ENCODE peak calls at places on chromosomes 1 and 21, in six cellular contexts. J, Q, T, C, F and K are unnamed samples.
A peak's percentile ranks its signal among the peaks of the same experiment; 100 is the strongest.

GRCh38 chr21:28871388-28872015 is 121.2 kb downstream of the LTN1 start:
- DNase-seq in Q (no peak), T (no peak), C (no peak), J (no peak), F (no peak), K (no peak)

GRCh38 chr1:34831721-34832246 is 27.8 kb downstream of the SMIM12 start:
- DNase-seq in J (no peak), F (no peak), C (no peak), Q (no peak), T (no peak), K (no peak)

GRCh38 chr21:41766883-41767605 is at the start of gene RIPK4:
- DNase-seq in J (peak; percentile 76), C (no peak), F (peak; percentile 19), Q (peak; percentile 90), T (peak; percentile 44), K (peak; percentile 91)

GRCh38 chr1:85611856-85612255 is 31.3 kb downstream of the CCN1 start:
- DNase-seq in J (peak; percentile 70), T (no peak), Q (no peak), F (no peak), C (no peak), K (no peak)

GRCh38 chr1:235138821-235139220 is 10.2 kb upstream of the TOMM20 start:
- DNase-seq in F (no peak), T (no peak), Q (no peak), J (no peak), C (no peak), K (no peak)

GRCh38 chr1:205811660-205812059 is 1.3 kb downstream of the SLC41A1 start:
- DNase-seq in F (no peak), Q (no peak), C (peak; percentile 81), J (no peak), T (no peak), K (no peak)

GRCh38 chr1:233240839-233241682 is 54.5 kb downstream of the PCNX2 start:
- DNase-seq in T (no peak), F (no peak), J (peak; percentile 8), C (peak; percentile 51), Q (peak; percentile 38), K (peak; percentile 53)

GRCh38 chr1:22327411-22327810 is 124.2 kb upstream of the ZBTB40 start:
- DNase-seq in J (no peak), C (no peak), F (no peak), T (no peak), Q (no peak), K (no peak)

GRCh38 chr21:35088235-35088865 is 39.2 kb upstream of the RUNX1 start:
- DNase-seq in T (no peak), F (no peak), J (no peak), C (no peak), Q (no peak), K (no peak)

GRCh38 chr1:118711356-118711755 is 276.8 kb downstream of the TBX15 start:
- DNase-seq in Q (no peak), T (no peak), F (no peak), C (no peak), J (no peak), K (peak; percentile 32)

GRCh38 chr1:155255243-155256100 is at the start of gene ENTREP3:
- DNase-seq in J (peak; percentile 63), Q (peak; percentile 95), F (no peak), C (peak; percentile 94), T (peak; percentile 61), K (peak; percentile 96)

GRCh38 chr1:15931884-15932283 is 44.0 kb downstream of the ZBTB17 start:
- DNase-seq in F (no peak), T (no peak), J (no peak), C (no peak), Q (no peak), K (no peak)

GRCh38 chr1:239979469-239979868 is 112.2 kb upstream of the FMN2 start:
- DNase-seq in J (no peak), Q (no peak), C (no peak), T (no peak), F (no peak), K (peak; percentile 25)

GRCh38 chr1:55547441-55547840 is 332.3 kb upstream of the USP24 start:
- DNase-seq in F (no peak), T (no peak), J (no peak), Q (no peak), C (no peak), K (no peak)

GRCh38 chr21:29849735-29850176 is 90.0 kb downstream of the GRIK1 start:
- DNase-seq in J (peak; percentile 30), T (peak; percentile 33), F (peak; percentile 8), Q (peak; percentile 52), C (peak; percentile 74), K (peak; percentile 85)

GRCh38 chr1:84892657-84893618 is at the start of gene LPAR3:
- DNase-seq in T (no peak), F (no peak), Q (peak; percentile 82), J (no peak), C (no peak), K (peak; percentile 91)

GRCh38 chr1:116855788-116856187 is 53.9 kb upstream of the PTGFRN start:
- DNase-seq in T (no peak), Q (no peak), C (no peak), F (no peak), J (no peak), K (no peak)

GRCh38 chr1:114061431-114061830 is 82.2 kb downstream of the OLFML3 start:
- DNase-seq in Q (no peak), F (no peak), J (no peak), T (no peak), C (no peak), K (no peak)

GRCh38 chr1:180267761-180268555 is 37.9 kb downstream of the LHX4 start:
- DNase-seq in F (no peak), T (no peak), Q (no peak), C (no peak), J (no peak), K (no peak)

GRCh38 chr21:46031484-46031883 is 49.9 kb downstream of the COL6A1 start:
- DNase-seq in C (no peak), Q (no peak), T (no peak), J (no peak), F (no peak), K (no peak)
- TF ChIP-seq CREB1 in C (no peak), Q (no peak), T (no peak), J (no peak), F (no peak), K (no peak)

GRCh38 chr1:54037476-54037875 is 15.5 kb downstream of the TMEM59 start:
- DNase-seq in T (no peak), F (no peak), Q (no peak), J (no peak), C (no peak), K (no peak)
- TF ChIP-seq CREB1 in T (no peak), F (no peak), Q (no peak), J (no peak), C (no peak), K (no peak)

GRCh38 chr1:172680733-172681275 is 21.9 kb downstream of the FASLG start:
- DNase-seq in T (no peak), C (no peak), Q (no peak), F (no peak), J (no peak), K (peak; percentile 5)

GRCh38 chr1:172682812-172683211 is 23.9 kb downstream of the FASLG start:
- DNase-seq in C (no peak), F (no peak), T (no peak), J (no peak), Q (no peak), K (peak; percentile 49)

GRCh38 chr1:172674831-172675613 is 16.1 kb downstream of the FASLG start:
- DNase-seq in Q (no peak), C (no peak), F (no peak), J (no peak), T (no peak), K (no peak)

GRCh38 chr1:172680244-172680643 is 21.3 kb downstream of the FASLG start:
- DNase-seq in Q (no peak), F (no peak), C (no peak), J (no peak), T (no peak), K (no peak)

GRCh38 chr1:172678990-172679772 is 20.3 kb downstream of the FASLG start:
- DNase-seq in Q (no peak), C (no peak), F (no peak), J (no peak), T (no peak), K (no peak)
- TF ChIP-seq CREB1 in Q (no peak), C (no peak), F (no peak), J (no peak), T (no peak), K (no peak)

GRCh38 chr1:46203738-46204405 is 738 bp downstream of the LURAP1 start:
- DNase-seq in C (no peak), T (no peak), J (no peak), F (no peak), Q (no peak), K (peak; percentile 60)

GRCh38 chr1:46205141-46205540 is 2.0 kb downstream of the LURAP1 start:
- DNase-seq in T (no peak), F (no peak), C (no peak), J (no peak), Q (no peak), K (no peak)

GRCh38 chr1:46204406-46204742 is 1.2 kb downstream of the LURAP1 start:
- DNase-seq in J (no peak), F (no peak), C (no peak), Q (no peak), T (no peak), K (no peak)

GRCh38 chr1:46205794-46206193 is 2.7 kb downstream of the LURAP1 start:
- DNase-seq in C (no peak), F (no peak), T (no peak), Q (no peak), J (no peak), K (no peak)

GRCh38 chr1:46202975-46203737 is at the start of gene LURAP1:
- DNase-seq in J (no peak), T (no peak), F (no peak), C (peak; percentile 75), Q (peak; percentile 41), K (peak; percentile 65)
- TF ChIP-seq CREB1 in J (no peak), T (no peak), F (no peak), C (no peak), Q (no peak), K (no peak)

DNA sequence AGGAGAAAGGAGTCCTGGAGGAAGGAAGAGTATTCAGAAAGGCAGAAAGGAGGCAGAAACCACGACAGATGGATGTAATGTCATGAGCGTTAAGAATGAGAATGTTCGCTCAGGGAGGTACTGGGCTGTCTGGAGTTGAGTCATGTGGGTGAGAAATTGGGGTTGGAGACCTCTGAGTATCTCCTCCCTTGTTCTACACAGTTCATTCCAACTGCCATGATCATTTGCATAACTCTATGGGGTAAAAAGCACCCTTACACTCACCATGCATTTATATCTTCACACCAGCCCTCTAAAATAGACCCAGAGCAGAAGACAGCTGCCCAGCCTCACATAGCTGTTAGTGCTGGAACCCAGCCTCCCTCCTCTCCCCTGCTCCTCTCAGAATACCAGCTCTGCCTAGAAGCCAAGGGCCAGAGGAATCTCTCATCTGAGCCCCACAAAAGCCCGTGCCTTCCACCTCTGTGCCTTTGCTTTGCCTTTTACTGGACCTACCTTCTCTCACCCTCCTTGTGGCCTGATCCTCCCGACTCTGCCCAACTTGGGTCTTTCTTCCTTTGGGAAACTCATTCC is 85.2 kb downstream of the BEND5 start:
- DNase-seq in T (no peak), Q (no peak), F (no peak), J (no peak), C (no peak), K (no peak)
- TF ChIP-seq CREB1 in T (no peak), Q (no peak), F (no peak), J (no peak), C (no peak), K (no peak)